ENCODE peak calls at places on chromosomes 13 and 19, in six cellular contexts. N is AG04450, G is neuronal stem cell, A is IMR-90, H is brain microvascular endothelial cell, B is colonic mucosa. S is an unnamed sample.

GRCh38 chr13:83452292-83452950 is 429.9 kb downstream of the SLITRK1 start:
- DNase-seq in B (no peak), H (no peak), A (no peak), N (no peak), G (no peak), S (no peak)

GRCh38 chr19:38028913-38029565 is 122.0 kb downstream of the SIPA1L3 start:
- DNase-seq in A (peak; percentile 44), N (no peak), H (peak; percentile 75), G (no peak), B (no peak), S (no peak)

GRCh38 chr19:13880059-13880672 is 3.2 kb downstream of the NANOS3 start:
- DNase-seq in N (peak; percentile 84), B (peak; percentile 99), G (peak; percentile 86), H (peak; percentile 95), A (peak; percentile 93), S (peak; percentile 97)

GRCh38 chr19:46951236-46951986 is 68.2 kb upstream of the NPAS1 start:
- DNase-seq in G (no peak), B (peak; percentile 90), N (no peak), H (no peak), A (peak; percentile 45), S (no peak)

GRCh38 chr19:33426621-33427475 is 53.3 kb downstream of the CEBPG start:
- DNase-seq in H (no peak), B (no peak), A (no peak), G (no peak), N (no peak), S (no peak)

GRCh38 chr19:35045667-35046300 is 4.3 kb downstream of the HPN start:
- DNase-seq in H (peak; percentile 42), G (no peak), N (no peak), A (peak; percentile 28), B (no peak), S (no peak)

GRCh38 chr19:46232468-46232867 is 2.9 kb downstream of the IGFL1 start:
- DNase-seq in A (no peak), B (no peak), G (no peak), H (no peak), N (no peak), S (no peak)

GRCh38 chr19:11577451-11578341 is at the start of gene ACP5:
- DNase-seq in B (no peak), G (no peak), H (no peak), N (no peak), A (no peak), S (no peak)

GRCh38 chr13:95128045-95128643 is 173.1 kb downstream of the ABCC4 start:
- DNase-seq in B (no peak), A (no peak), N (no peak), H (no peak), G (no peak), S (no peak)

GRCh38 chr19:27860309-27860934 is 1352.5 kb downstream of the UQCRFS1 start:
- DNase-seq in H (no peak), B (no peak), A (no peak), N (no peak), G (no peak), S (no peak)

GRCh38 chr19:3027292-3027691 is 1.8 kb downstream of the TLE2 start:
- DNase-seq in G (no peak), N (no peak), A (no peak), B (no peak), H (no peak), S (no peak)

GRCh38 chr19:3031607-3031867 is 2.5 kb upstream of the TLE2 start:
- DNase-seq in H (no peak), A (no peak), N (no peak), B (no peak), G (no peak), S (no peak)

GRCh38 chr19:3028305-3029069 is 593 bp downstream of the TLE2 start:
- DNase-seq in N (no peak), G (no peak), B (peak; percentile 39), H (no peak), A (no peak), S (peak; percentile 38)

GRCh38 chr19:3027981-3028304 is 1.1 kb downstream of the TLE2 start:
- DNase-seq in G (no peak), B (no peak), N (no peak), H (no peak), A (no peak), S (no peak)

DNA sequence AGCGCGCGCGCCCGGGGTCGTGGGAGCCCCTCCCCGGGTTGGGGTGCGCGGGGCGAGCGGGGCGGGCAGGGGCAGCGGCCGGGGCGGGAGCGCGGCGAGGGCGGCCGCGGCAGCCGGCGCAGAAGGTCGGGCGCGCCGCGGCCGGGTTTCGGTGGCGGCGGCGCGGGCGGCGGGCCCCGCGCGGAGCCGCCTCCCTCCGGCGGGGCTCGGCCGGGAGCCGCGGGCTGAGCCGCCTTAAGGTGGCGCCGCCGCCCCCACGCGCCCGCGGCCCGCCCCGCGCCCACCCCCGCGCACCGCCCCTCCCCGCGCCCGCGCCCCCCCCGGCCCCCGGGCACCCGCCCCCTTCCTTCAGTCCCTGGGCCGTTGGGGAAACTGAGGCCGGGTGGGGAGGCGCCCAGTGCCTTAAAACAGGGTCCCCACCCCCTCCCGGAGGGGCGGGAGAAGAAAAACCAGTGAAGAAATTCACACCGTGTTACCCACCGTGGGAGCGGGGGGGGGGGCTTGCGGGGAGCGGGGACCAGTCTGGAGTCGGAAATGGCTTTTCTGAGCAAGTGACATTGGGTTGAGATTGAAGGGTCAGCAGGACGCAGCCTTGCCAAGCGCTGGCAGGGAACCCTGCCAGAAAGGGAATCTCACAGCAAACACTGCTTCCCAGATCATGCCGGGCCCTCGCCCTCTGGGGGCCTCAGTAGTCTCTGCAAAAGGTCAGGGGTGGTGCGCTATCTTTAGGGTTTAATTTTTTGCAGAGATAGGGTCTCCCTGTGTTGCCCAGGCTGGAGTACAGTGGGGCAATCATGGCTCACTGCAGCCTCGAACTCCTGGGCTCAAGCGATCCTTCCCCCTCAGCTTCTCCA is at the start of gene TLE2:
- DNase-seq in N (no peak), H (no peak), B (no peak), A (no peak), G (no peak), S (no peak)
- H3K27ac ChIP-seq in N (no peak within 1 kb of the TSS), H (no peak within 1 kb of the TSS), B (no peak within 1 kb of the TSS), A (no peak within 1 kb of the TSS), G (no peak within 1 kb of the TSS), S (peak within 1 kb of the TSS; percentile 87)

DNA sequence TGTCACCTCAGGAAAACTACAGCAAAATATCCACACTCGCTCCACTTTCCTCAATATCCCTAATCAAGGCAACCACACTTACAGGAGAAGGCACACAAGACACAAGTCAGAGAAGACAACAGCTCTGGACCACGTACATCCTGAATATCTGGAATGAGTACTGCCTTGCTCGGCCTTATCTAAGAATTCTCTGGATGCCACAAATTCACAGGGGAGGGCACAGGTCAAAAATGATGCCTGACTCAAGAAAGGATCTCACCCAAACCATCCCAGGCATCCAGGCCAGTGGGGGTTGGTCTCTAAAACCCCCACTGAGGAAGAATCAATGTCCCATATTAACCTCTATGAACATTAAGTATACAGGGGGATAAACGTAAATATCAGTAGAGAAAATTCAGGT is 29.9 kb downstream of the ATP7B start:
- DNase-seq in B (no peak), A (no peak), N (no peak), H (peak; percentile 73), G (no peak), S (no peak)
- H3K27ac ChIP-seq in B (no peak overlapping the region), A (no peak overlapping the region), N (no peak overlapping the region), H (peak overlapping the region; percentile 33), G (no peak overlapping the region), S (no peak overlapping the region)

GRCh38 chr13:72998012-72998411 is 60.8 kb upstream of the KLF5 start:
- DNase-seq in N (no peak), A (no peak), G (no peak), H (no peak), B (no peak), S (no peak)

GRCh38 chr13:73001971-73002370 is 56.8 kb upstream of the KLF5 start:
- DNase-seq in G (no peak), H (no peak), B (no peak), N (no peak), A (no peak), S (no peak)

GRCh38 chr13:73000027-73000674 is 58.7 kb upstream of the KLF5 start:
- DNase-seq in N (no peak), G (no peak), A (peak; percentile 19), H (no peak), B (no peak), S (no peak)
- H3K27ac ChIP-seq in N (no peak overlapping the region), G (no peak overlapping the region), A (no peak overlapping the region), H (no peak overlapping the region), B (no peak overlapping the region), S (no peak overlapping the region)

DNA sequence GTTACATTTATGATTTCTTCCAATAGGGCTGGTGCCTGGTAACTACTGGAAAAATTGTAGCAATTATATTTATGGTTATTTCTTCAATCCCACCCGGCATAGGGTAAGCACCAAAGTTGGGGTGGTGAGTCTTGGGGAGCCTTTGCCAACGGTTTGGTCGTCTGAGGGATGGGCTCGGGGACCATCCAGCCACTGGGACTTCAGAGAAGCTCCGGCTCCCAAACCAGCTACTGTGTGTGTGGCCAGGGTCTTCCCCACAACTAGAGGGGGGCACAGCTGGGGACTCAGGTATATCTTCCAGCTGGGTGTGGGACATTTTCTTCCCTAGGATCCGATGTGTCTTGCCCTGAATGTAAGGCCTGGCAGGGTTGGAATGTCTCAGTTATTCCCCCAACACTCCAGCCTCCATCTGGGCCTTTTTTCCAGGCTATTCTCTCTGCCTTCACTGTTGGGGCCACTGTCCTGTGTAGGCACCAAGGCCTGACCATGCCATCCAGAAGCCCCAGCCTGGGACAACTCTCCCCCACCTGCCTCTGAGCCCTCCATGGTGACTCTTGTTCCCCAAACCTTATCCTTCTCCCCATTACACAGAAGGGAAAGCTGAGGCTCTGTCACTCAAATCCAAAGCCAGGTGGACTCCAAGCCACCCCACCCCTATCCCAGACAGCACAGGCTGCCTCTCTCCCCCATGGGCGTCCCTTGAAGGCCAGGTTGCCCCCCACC is 1.1 kb upstream of the IFI30 start:
- DNase-seq in G (no peak), B (no peak), H (no peak), N (no peak), A (no peak), S (no peak)
- H3K27ac ChIP-seq in G (no peak overlapping the region), B (no peak overlapping the region), H (no peak overlapping the region), N (no peak overlapping the region), A (no peak overlapping the region), S (peak overlapping the region; percentile 76)

GRCh38 chr19:39157997-39158389 is 32.4 kb downstream of the PAK4 start:
- DNase-seq in G (no peak), B (no peak), N (no peak), A (no peak), H (no peak), S (no peak)
- H3K27ac ChIP-seq in G (no peak overlapping the region), B (no peak overlapping the region), N (no peak overlapping the region), A (no peak overlapping the region), H (no peak overlapping the region), S (no peak overlapping the region)

DNA sequence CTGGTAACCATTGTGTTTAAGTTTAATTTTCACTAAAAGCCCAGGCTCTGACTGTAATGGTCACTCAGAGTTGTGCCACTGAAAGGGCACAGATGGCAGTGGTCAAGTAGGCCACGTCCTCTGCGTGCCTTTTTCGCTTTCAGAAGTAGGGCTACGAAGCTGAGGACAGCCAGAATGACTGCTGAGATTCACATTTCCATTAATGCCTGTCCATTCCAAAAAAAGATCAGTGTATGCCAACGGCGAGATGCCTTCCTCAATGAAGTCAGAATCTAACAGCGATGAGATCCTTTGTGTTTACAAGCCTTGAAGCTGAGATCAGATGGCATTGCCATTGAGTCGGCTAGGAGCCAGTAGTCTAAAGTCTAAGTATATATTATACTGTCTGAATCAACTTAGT is 311.3 kb downstream of the FGF14 start:
- DNase-seq in H (no peak), G (no peak), A (no peak), N (no peak), B (no peak), S (no peak)
- H3K27ac ChIP-seq in H (no peak overlapping the region), G (no peak overlapping the region), A (no peak overlapping the region), N (no peak overlapping the region), B (no peak overlapping the region), S (no peak overlapping the region)

GRCh38 chr13:86731987-86732386 is 932.8 kb upstream of the SLITRK6 start:
- DNase-seq in N (no peak), G (no peak), A (no peak), B (no peak), H (no peak), S (no peak)
- H3K27ac ChIP-seq in N (no peak overlapping the region), G (no peak overlapping the region), A (no peak overlapping the region), B (no peak overlapping the region), H (no peak overlapping the region), S (no peak overlapping the region)

S was measured in breast epithelium.